ENCODE peak calls at places on chromosomes 3 and 15, in seven cellular contexts. T is mesenchymal stem cell, C is IMR-90, I is neuronal stem cell, X is H9, N is trophoblast cell, R is H1. Q is an unnamed sample.

GRCh38 chr15:74389115-74390048 is 21.9 kb upstream of the CYP11A1 start:
- DNase-seq in T (no peak), C (no peak), I (no peak), X (no peak), N (peak), R (no peak), Q (peak)

GRCh38 chr3:36906504-36907149 is 38.2 kb downstream of the TRANK1 start:
- DNase-seq in T (peak), C (peak), I (no peak), X (no peak), N (peak), R (no peak), Q (peak)

GRCh38 chr15:90191795-90192494 is 9.2 kb upstream of the SEMA4B start:
- DNase-seq in T (no peak), C (no peak), I (no peak), X (no peak), N (no peak), R (no peak), Q (no peak)

GRCh38 chr3:50147447-50147846 is 7.7 kb upstream of the SEMA3F start:
- DNase-seq in T (no peak), C (no peak), I (no peak), X (no peak), N (no peak), R (no peak), Q (no peak)

GRCh38 chr3:20307378-20307777 is 121.4 kb upstream of the SGO1 start:
- DNase-seq in T (no peak), C (no peak), I (no peak), X (no peak), N (no peak), R (no peak), Q (no peak)

GRCh38 chr3:123732447-123732846 is 147.6 kb upstream of the HACD2 start:
- DNase-seq in T (peak), C (peak), I (no peak), X (no peak), N (no peak), R (no peak), Q (no peak)

GRCh38 chr3:43373588-43373935 is 87.2 kb downstream of the SNRK start:
- DNase-seq in T (no peak), C (peak), I (no peak), X (no peak), N (no peak), R (no peak), Q (no peak)

GRCh38 chr15:85489773-85490493 is 109.5 kb downstream of the AKAP13 start:
- DNase-seq in T (no peak), C (no peak), I (no peak), X (no peak), N (no peak), R (no peak), Q (no peak)

GRCh38 chr15:71142780-71143179 is 27.5 kb downstream of the THSD4 start:
- DNase-seq in T (no peak), C (no peak), I (no peak), X (no peak), N (no peak), R (no peak), Q (no peak)

GRCh38 chr15:29449136-29449535 is 179.5 kb upstream of the NSMCE3 start:
- DNase-seq in T (no peak), C (no peak), I (peak), X (peak), N (peak), R (peak), Q (peak)

GRCh38 chr15:74315626-74316025 is 51.8 kb downstream of the CYP11A1 start:
- DNase-seq in T (no peak), C (no peak), I (no peak), X (no peak), N (no peak), R (no peak), Q (no peak)

GRCh38 chr3:132421832-132422231 is 4.5 kb downstream of the DNAJC13 start:
- DNase-seq in T (peak), C (peak), I (no peak), X (no peak), N (no peak), R (no peak), Q (no peak)

GRCh38 chr15:45099549-45100165 is 14.3 kb downstream of the DUOX2 start:
- DNase-seq in T (no peak), C (no peak), I (no peak), X (no peak), N (no peak), R (no peak), Q (no peak)

GRCh38 chr3:101195951-101196713 is 124.2 kb downstream of the IMPG2 start:
- DNase-seq in T (peak), C (peak), I (peak), X (no peak), N (peak), R (no peak), Q (peak)

GRCh38 chr15:38195191-38195901 is 57.3 kb upstream of the SPRED1 start:
- DNase-seq in T (no peak), C (peak), I (no peak), X (no peak), N (no peak), R (no peak), Q (no peak)

GRCh38 chr15:78302579-78302978 is 3.2 kb upstream of the SKIC8 start:
- DNase-seq in T (peak), C (peak), I (no peak), X (no peak), N (peak), R (no peak), Q (no peak)

GRCh38 chr3:38003371-38003816 is 12.8 kb downstream of the VILL start:
- DNase-seq in T (peak), C (peak), I (peak), X (peak), N (peak), R (peak), Q (peak)

GRCh38 chr3:51530485-51530884 is 8.0 kb upstream of the RAD54L2 start:
- DNase-seq in T (no peak), C (peak), I (no peak), X (no peak), N (peak), R (no peak), Q (no peak)

GRCh38 chr3:48514431-48515227 is 10.7 kb upstream of the SHISA5 start:
- DNase-seq in T (no peak), C (no peak), I (no peak), X (no peak), N (peak), R (no peak), Q (no peak)

GRCh38 chr3:99505200-99505599 is 133.2 kb upstream of the COL8A1 start:
- DNase-seq in T (peak), C (no peak), I (no peak), X (no peak), N (no peak), R (no peak), Q (no peak)

GRCh38 chr15:41568350-41569017 is 9.5 kb downstream of the TYRO3 start:
- DNase-seq in T (peak), C (peak), I (peak), X (peak), N (no peak), R (peak), Q (peak)

GRCh38 chr15:90106522-90107117 is 4.4 kb upstream of the IDH2 start:
- DNase-seq in T (peak), C (peak), I (no peak), X (no peak), N (peak), R (no peak), Q (peak)

GRCh38 chr15:73940061-73940981 is 14.1 kb downstream of the LOXL1 start:
- DNase-seq in T (no peak), C (no peak), I (no peak), X (no peak), N (no peak), R (no peak), Q (no peak)

GRCh38 chr3:126104028-126104635 is 20.2 kb upstream of the SLC41A3 start:
- DNase-seq in T (no peak), C (no peak), I (no peak), X (no peak), N (no peak), R (no peak), Q (no peak)

GRCh38 chr3:187263270-187263669 is 28.3 kb downstream of the MASP1 start:
- DNase-seq in T (peak), C (peak), I (no peak), X (no peak), N (no peak), R (no peak), Q (no peak)

GRCh38 chr3:48423241-48423882 is 6.5 kb downstream of the PLXNB1 start:
- DNase-seq in T (no peak), C (no peak), I (no peak), X (no peak), N (no peak), R (no peak), Q (no peak)

GRCh38 chr15:24772709-24773373 is 97.3 kb downstream of the NPAP1 start:
- DNase-seq in T (peak), C (peak), I (peak), X (peak), N (peak), R (peak), Q (peak)

GRCh38 chr3:118228151-118228550 is 806.5 kb downstream of the IGSF11 start:
- DNase-seq in T (no peak), C (no peak), I (no peak), X (no peak), N (no peak), R (no peak), Q (no peak)
- H4K8ac ChIP-seq in T (no peak), C (no peak), I (no peak), X (no peak), N (no peak), R (no peak), Q (no peak)

GRCh38 chr3:70738310-70738681 is 425.9 kb upstream of the MDFIC2 start:
- DNase-seq in T (no peak), C (no peak), I (no peak), X (no peak), N (no peak), R (no peak), Q (no peak)
- H3K9ac ChIP-seq in T (no peak), C (no peak), I (no peak), X (no peak), N (no peak), R (no peak), Q (no peak)

GRCh38 chr15:81863157-81863556 is 182.7 kb downstream of the MEX3B start:
- DNase-seq in T (peak), C (peak), I (no peak), X (no peak), N (peak), R (no peak), Q (no peak)

GRCh38 chr15:81856627-81857026 is 189.2 kb downstream of the MEX3B start:
- DNase-seq in T (no peak), C (no peak), I (no peak), X (no peak), N (no peak), R (no peak), Q (no peak)

GRCh38 chr15:81858136-81858535 is 187.7 kb downstream of the MEX3B start:
- DNase-seq in T (no peak), C (no peak), I (no peak), X (no peak), N (no peak), R (no peak), Q (no peak)

GRCh38 chr15:81859737-81860516 is 185.9 kb downstream of the MEX3B start:
- DNase-seq in T (no peak), C (no peak), I (no peak), X (no peak), N (no peak), R (no peak), Q (no peak)

GRCh38 chr15:81858586-81858985 is 187.2 kb downstream of the MEX3B start:
- DNase-seq in T (no peak), C (no peak), I (no peak), X (no peak), N (no peak), R (no peak), Q (no peak)
- H4K8ac ChIP-seq in T (no peak), C (no peak), I (no peak), X (no peak), N (no peak), R (no peak), Q (no peak)

DNA sequence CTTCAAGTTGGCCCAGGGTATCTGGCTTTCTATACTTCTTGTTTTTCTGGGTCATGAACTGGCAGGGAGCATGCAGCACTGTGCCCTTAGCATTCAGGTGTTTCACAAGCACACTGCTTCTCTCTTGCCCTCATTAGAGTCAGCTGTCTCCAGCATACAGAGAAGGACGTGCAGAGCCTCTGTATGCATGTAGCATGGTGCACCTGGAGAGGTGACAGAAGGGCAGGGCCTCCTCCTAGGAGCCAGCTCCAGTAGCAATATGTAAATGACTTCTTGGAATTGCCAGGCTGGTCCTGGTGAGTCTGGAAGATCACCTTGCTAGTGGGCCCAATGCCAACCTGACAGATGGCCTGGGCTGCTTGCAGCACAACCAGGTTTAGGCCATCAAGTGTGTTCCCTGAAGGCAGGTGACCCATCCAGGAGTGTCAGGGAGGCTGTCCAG is 44.8 kb upstream of the ATP2C1 start:
- DNase-seq in T (no peak), C (no peak), I (no peak), X (no peak), N (no peak), R (no peak), Q (no peak)
- H3K9ac ChIP-seq in T (no peak), C (no peak), I (no peak), X (no peak), N (no peak), R (no peak), Q (no peak)

GRCh38 chr3:160778480-160778879 is 22.4 kb downstream of the PPM1L start:
- DNase-seq in T (no peak), C (no peak), I (no peak), X (no peak), N (no peak), R (no peak), Q (no peak)
- H4K8ac ChIP-seq in T (no peak), C (no peak), I (no peak), X (no peak), N (no peak), R (no peak), Q (no peak)

GRCh38 chr3:45134758-45135521 is 11.2 kb downstream of the CDCP1 start:
- DNase-seq in T (no peak), C (peak), I (no peak), X (no peak), N (no peak), R (no peak), Q (no peak)
- H3K9ac ChIP-seq in T (peak), C (no peak), I (no peak), X (no peak), N (no peak), R (no peak), Q (no peak)

GRCh38 chr15:101378879-101379278 is 83.8 kb upstream of the SNRPA1 start:
- DNase-seq in T (no peak), C (no peak), I (no peak), X (no peak), N (no peak), R (no peak), Q (no peak)

GRCh38 chr15:101379647-101380046 is 84.6 kb upstream of the SNRPA1 start:
- DNase-seq in T (no peak), C (no peak), I (no peak), X (no peak), N (no peak), R (no peak), Q (peak)

GRCh38 chr15:101378356-101378755 is 83.3 kb upstream of the SNRPA1 start:
- DNase-seq in T (no peak), C (no peak), I (no peak), X (no peak), N (no peak), R (no peak), Q (no peak)

GRCh38 chr15:101374326-101374725 is 79.3 kb upstream of the SNRPA1 start:
- DNase-seq in T (no peak), C (no peak), I (no peak), X (no peak), N (no peak), R (no peak), Q (no peak)

DNA sequence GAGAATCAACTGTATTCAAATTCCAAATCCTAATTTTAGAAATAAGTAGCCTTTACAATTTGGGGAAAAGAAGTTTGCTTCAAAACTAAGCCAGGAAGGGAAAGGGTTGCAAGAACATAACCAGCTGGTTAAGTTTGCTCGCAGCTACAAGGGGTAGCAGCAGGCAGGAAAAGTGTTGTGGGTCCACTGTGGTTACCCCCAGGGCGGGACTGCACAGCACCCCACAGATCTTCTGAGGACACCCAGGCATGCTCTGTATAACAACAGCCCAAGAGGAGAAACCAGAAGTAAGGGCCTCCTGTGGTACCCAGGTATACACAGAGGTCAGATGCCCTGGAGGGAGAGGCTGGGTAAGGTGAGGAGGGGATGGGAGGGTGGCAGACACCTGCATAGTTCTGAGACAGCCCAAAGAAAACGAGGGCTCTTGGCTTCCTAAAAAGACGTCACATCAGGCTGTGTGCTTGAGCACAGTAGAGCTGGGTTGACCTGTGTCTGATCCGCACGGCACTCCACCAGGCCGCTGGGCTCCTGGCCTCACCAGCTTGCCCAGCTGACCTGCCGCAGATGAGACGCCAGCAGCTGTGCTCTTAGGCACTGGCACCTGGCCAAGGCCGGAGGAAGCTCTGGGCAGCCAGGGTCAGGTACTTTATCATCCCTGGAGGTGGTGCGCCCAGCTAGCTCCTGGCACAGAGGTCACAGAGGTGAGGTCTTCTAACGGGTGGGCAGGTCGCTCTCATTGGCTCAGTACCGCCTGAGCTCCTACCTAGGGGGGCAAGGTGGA is 81.8 kb upstream of the SNRPA1 start:
- DNase-seq in T (no peak), C (no peak), I (no peak), X (no peak), N (no peak), R (no peak), Q (no peak)
- H4K8ac ChIP-seq in T (no peak), C (no peak), I (no peak), X (no peak), N (no peak), R (no peak), Q (no peak)

GRCh38 chr3:144915202-144915601 is 943.6 kb downstream of the DIPK2A start:
- DNase-seq in T (no peak), C (no peak), I (no peak), X (no peak), N (no peak), R (no peak), Q (no peak)
- H3K9ac ChIP-seq in T (no peak), C (no peak), I (no peak), X (no peak), N (no peak), R (no peak), Q (no peak)

Q was measured in mesendoderm.